ENCODE peak calls at places on chromosome 11, in six cellular contexts. Y is GM23338, N is keratinocyte, U is fibroblast of pulmonary artery, V is pancreas, F is Peyer's patch. P is an unnamed sample.

GRCh38 chr11:128920651-128921050 is 22.0 kb downstream of the TP53AIP1 start:
- DNase-seq in N (no peak), Y (no peak), U (no peak), F (no peak), V (no peak), P (no peak)

GRCh38 chr11:6233984-6234313 is 487 bp downstream of the FHIP1B start:
- DNase-seq in N (no peak), F (no peak), Y (no peak), V (no peak), U (no peak), P (no peak)

GRCh38 chr11:119019996-119020395 is 1.4 kb downstream of the TRAPPC4 start:
- DNase-seq in Y (no peak), N (no peak), V (no peak), F (no peak), U (no peak), P (no peak)

GRCh38 chr11:130001491-130002351 is 914 bp downstream of the PRDM10 start:
- DNase-seq in F (peak), U (peak), V (no peak), Y (peak), N (no peak), P (peak)

GRCh38 chr11:8261921-8262551 is 1.6 kb downstream of the LMO1 start:
- DNase-seq in F (peak), U (no peak), Y (peak), N (no peak), V (no peak), P (no peak)

GRCh38 chr11:14413307-14414072 is 54.5 kb upstream of the RRAS2 start:
- DNase-seq in N (no peak), V (no peak), F (no peak), Y (peak), U (peak), P (peak)

GRCh38 chr11:90908074-90908473 is 685.2 kb upstream of the CHORDC1 start:
- DNase-seq in V (no peak), F (no peak), N (no peak), Y (peak), U (peak), P (peak)

GRCh38 chr11:73331138-73331916 is 23.3 kb downstream of the ARHGEF17 start:
- DNase-seq in Y (peak), U (peak), V (peak), F (no peak), N (no peak), P (no peak)

GRCh38 chr11:108871152-108871551 is 206.3 kb downstream of the DDX10 start:
- DNase-seq in U (peak), N (no peak), Y (peak), F (peak), V (no peak), P (peak)

GRCh38 chr11:110728476-110728875 is 16.2 kb upstream of the ARHGAP20 start:
- DNase-seq in U (no peak), V (no peak), Y (no peak), F (no peak), N (no peak), P (no peak)

GRCh38 chr11:4095509-4096230 is 1.1 kb downstream of the RRM1 start:
- DNase-seq in N (no peak), Y (no peak), U (peak), F (no peak), V (no peak), P (no peak)

GRCh38 chr11:124470516-124471231 is 25.2 kb upstream of the OR8B8 start:
- DNase-seq in V (no peak), N (no peak), F (no peak), Y (no peak), U (peak), P (peak)

GRCh38 chr11:76048763-76049162 is 157.5 kb downstream of the WNT11 start:
- DNase-seq in F (peak), N (no peak), Y (peak), U (no peak), V (no peak), P (peak)

GRCh38 chr11:5550440-5551095 is 2.2 kb upstream of the OR52H1 start:
- DNase-seq in Y (no peak), V (no peak), U (peak), N (peak), F (no peak), P (no peak)

GRCh38 chr11:74683279-74683871 is 47.9 kb downstream of the CHRDL2 start:
- DNase-seq in N (no peak), F (no peak), Y (peak), V (no peak), U (no peak), P (peak)

GRCh38 chr11:20158597-20159257 is 1.5 kb downstream of the DBX1 start:
- DNase-seq in U (peak), N (no peak), F (no peak), V (peak), Y (peak), P (peak)

GRCh38 chr11:115939104-115939503 is 434.9 kb upstream of the CADM1 start:
- DNase-seq in U (peak), N (no peak), Y (no peak), V (no peak), F (no peak), P (no peak)

GRCh38 chr11:114192841-114193389 is 103.3 kb upstream of the NNMT start:
- DNase-seq in N (no peak), Y (no peak), F (no peak), U (no peak), V (no peak), P (no peak)

GRCh38 chr11:76793834-76794291 is 10.7 kb downstream of the TSKU start:
- DNase-seq in N (no peak), V (no peak), Y (no peak), U (no peak), F (no peak), P (no peak)

GRCh38 chr11:86243377-86243776 is 1.2 kb upstream of the EED start:
- DNase-seq in V (no peak), Y (no peak), U (no peak), F (no peak), N (no peak), P (no peak)

GRCh38 chr11:109037856-109038780 is 373.2 kb downstream of the DDX10 start:
- DNase-seq in F (no peak), U (peak), N (no peak), V (no peak), Y (no peak), P (peak)

GRCh38 chr11:32472226-32472625 is 36.9 kb upstream of the WT1 start:
- DNase-seq in V (no peak), F (no peak), Y (no peak), U (no peak), N (no peak), P (peak)

GRCh38 chr11:95514386-95515145 is 275.0 kb downstream of the FAM76B start:
- DNase-seq in N (no peak), U (no peak), F (no peak), Y (no peak), V (no peak), P (no peak)

GRCh38 chr11:122246885-122247284 is 130.9 kb upstream of the BLID start:
- DNase-seq in U (no peak), V (no peak), N (no peak), F (no peak), Y (no peak), P (peak)

GRCh38 chr11:34652191-34652958 is 31.5 kb downstream of the EHF start:
- DNase-seq in Y (no peak), V (no peak), N (no peak), U (no peak), F (no peak), P (no peak)

GRCh38 chr11:28598531-28598930 is 490.3 kb downstream of the METTL15 start:
- DNase-seq in Y (no peak), N (no peak), F (no peak), U (no peak), V (no peak), P (no peak)

GRCh38 chr11:117443269-117444186 is 115.9 kb downstream of the CEP164 start:
- DNase-seq in N (no peak), V (peak), Y (peak), U (peak), F (peak), P (peak)

GRCh38 chr11:78425436-78425835 is 7.8 kb upstream of the GAB2 start:
- DNase-seq in N (no peak), U (no peak), Y (no peak), V (no peak), F (no peak), P (no peak)

GRCh38 chr11:27977031-27977430 is 130.9 kb downstream of the KIF18A start:
- DNase-seq in F (no peak), Y (no peak), V (no peak), U (no peak), N (no peak), P (no peak)

GRCh38 chr11:79309402-79309801 is 131.4 kb downstream of the TENM4 start:
- DNase-seq in F (no peak), V (no peak), N (no peak), Y (no peak), U (no peak), P (no peak)

GRCh38 chr11:83039566-83039965 is 32.1 kb downstream of the RAB30 start:
- DNase-seq in F (no peak), N (no peak), V (no peak), Y (no peak), U (peak), P (no peak)

GRCh38 chr11:69357458-69358397 is 63.8 kb downstream of the MYEOV start:
- DNase-seq in F (no peak), N (no peak), Y (no peak), V (peak), U (no peak), P (no peak)

GRCh38 chr11:60634151-60634550 is 65.3 kb upstream of the MS4A8 start:
- DNase-seq in U (no peak), V (no peak), F (no peak), Y (peak), N (no peak), P (peak)

GRCh38 chr11:130451261-130452019 is 3.0 kb downstream of the ADAMTS15 start:
- DNase-seq in Y (no peak), U (peak), N (no peak), F (no peak), V (no peak), P (peak)

GRCh38 chr11:126366064-126366822 is 10.8 kb downstream of the ST3GAL4 start:
- DNase-seq in N (no peak), V (no peak), Y (peak), U (no peak), F (no peak), P (no peak)

GRCh38 chr11:8056810-8057463 is 24.1 kb upstream of the TUB start:
- DNase-seq in F (no peak), N (no peak), V (no peak), Y (no peak), U (peak), P (no peak)

GRCh38 chr11:62999156-62999555 is 14.4 kb upstream of the SLC22A6 start:
- DNase-seq in N (no peak), V (no peak), U (no peak), Y (no peak), F (no peak), P (no peak)

GRCh38 chr11:47177846-47178245 is 1.2 kb upstream of the ARFGAP2 start:
- DNase-seq in N (no peak), U (no peak), V (no peak), F (no peak), Y (no peak), P (no peak)
- H3K4me3 ChIP-seq in N (no peak), U (no peak), V (no peak), F (no peak), Y (peak), P (peak)

DNA sequence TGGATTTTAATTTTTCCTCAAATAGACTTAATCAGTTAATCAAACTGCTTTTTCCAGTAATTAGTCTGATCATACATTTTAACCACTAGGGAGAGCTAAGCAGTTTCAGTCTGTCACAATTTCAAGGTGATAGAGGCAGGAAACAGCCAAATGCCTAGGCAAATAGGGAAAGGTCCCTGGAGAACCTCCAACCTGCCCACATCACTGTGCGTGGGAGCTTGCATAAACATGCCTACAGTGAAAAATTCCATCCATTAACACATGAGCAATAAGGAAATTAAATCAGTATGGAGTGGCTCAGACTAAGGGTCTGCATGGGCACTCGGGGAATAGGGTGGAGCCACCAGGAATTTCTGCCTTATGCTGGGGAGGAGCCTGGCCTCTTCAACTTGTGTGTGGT is 74.6 kb downstream of the AASDHPPT start:
- DNase-seq in Y (peak), N (peak), U (peak), F (no peak), V (peak), P (no peak)
- TF ChIP-seq CTCF in Y (peak), N (peak), U (peak), F (peak), V (no peak), P (peak)

DNA sequence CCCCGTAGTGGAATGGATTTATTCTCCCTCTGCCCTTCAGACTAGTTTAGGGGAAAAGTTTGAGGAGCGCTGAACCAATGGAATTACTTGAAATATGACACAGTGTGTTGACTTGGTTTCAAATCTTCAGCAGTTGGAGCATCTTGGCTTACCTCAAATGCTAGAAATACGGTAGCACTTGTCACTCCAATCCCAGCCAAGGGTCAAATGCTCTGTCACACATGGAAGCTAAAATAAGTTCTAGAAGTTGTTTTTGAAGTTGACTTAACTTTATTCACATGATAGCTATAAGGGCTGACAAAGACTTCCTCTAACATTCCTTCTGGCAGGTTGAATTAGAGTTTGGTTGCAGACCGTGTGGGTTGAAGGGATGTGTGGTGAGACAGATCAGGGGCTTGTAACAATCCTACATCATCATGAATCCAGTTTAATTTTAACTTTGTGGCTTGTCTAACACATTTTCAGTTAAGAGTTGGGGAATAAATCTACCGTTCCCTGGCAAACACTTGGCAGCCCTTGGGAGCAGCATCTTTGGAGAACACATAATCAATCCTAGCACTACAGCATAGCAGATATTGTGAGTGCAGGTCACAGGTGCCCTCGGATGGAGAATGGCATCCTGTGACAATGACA is 4.6 kb downstream of the SLN start:
- DNase-seq in U (no peak), F (no peak), N (no peak), Y (no peak), V (no peak), P (no peak)
- H3K4me3 ChIP-seq in U (no peak), F (no peak), N (no peak), Y (no peak), V (no peak), P (no peak)

DNA sequence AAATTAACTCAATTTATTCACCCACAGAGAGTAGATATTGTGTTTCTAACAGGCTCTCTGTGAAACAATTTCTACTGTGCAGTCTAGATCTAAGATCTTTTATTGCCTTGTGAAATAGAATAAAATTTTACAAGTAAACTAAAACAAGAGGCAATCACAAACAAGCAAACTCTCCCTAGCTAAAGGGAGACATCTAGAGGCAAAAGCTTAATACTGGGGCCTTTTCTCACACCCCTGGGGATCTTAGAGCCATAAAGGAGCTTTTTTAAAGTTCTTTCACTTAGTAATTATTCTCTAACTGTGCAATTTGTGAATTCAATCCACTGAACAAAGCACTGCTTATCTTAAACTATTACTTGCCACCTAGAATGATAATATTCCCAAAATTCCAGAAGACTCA is 19.7 kb downstream of the ALG9 start:
- DNase-seq in V (no peak), F (no peak), U (peak), N (no peak), Y (peak), P (peak)
- TF ChIP-seq CTCF in V (peak), F (no peak), U (peak), N (peak), Y (peak), P (peak)

GRCh38 chr11:131618203-131618602 is 247.8 kb downstream of the NTM start:
- DNase-seq in Y (no peak), F (no peak), U (peak), V (no peak), N (no peak), P (no peak)
- H3K4me3 ChIP-seq in Y (no peak), F (no peak), U (no peak), V (no peak), N (no peak), P (no peak)